ENCODE peak calls at places on chromosomes 11 and 22, in ten cellular contexts. One of them, this sample, is unnamed.

GRCh38 chr11:83303358-83303757 is 17.2 kb upstream of the CCDC90B start:
- DNase-seq in ovary: no peak
- DNase-seq in kidney: no peak
- DNase-seq in lower leg skin: no peak
- DNase-seq in HCT116: no peak
- DNase-seq in fibroblast of the aortic adventitia: no peak
- DNase-seq in DND-41: no peak
- DNase-seq in IMR-90: no peak
- DNase-seq in ascending aorta: no peak
- DNase-seq in Peyer's patch: no peak
- DNase-seq in this sample: no peak

GRCh38 chr11:128630367-128631230 is 43.2 kb upstream of the ETS1 start:
- DNase-seq in ovary: peak; percentile 94
- DNase-seq in kidney: peak; percentile 94
- DNase-seq in lower leg skin: peak; percentile 80
- DNase-seq in HCT116: peak; percentile 56
- DNase-seq in fibroblast of the aortic adventitia: peak; percentile 91
- DNase-seq in DND-41: peak; percentile 87
- DNase-seq in IMR-90: peak; percentile 86
- DNase-seq in ascending aorta: peak; percentile 92
- DNase-seq in Peyer's patch: peak; percentile 96
- DNase-seq in this sample: peak; percentile 89

GRCh38 chr11:68012843-68013610 is 2.9 kb downstream of the ALDH3B1 start:
- DNase-seq in ovary: no peak
- DNase-seq in kidney: peak; percentile 89
- DNase-seq in lower leg skin: no peak
- DNase-seq in HCT116: peak; percentile 80
- DNase-seq in fibroblast of the aortic adventitia: peak; percentile 92
- DNase-seq in DND-41: no peak
- DNase-seq in IMR-90: peak; percentile 95
- DNase-seq in ascending aorta: no peak
- DNase-seq in Peyer's patch: no peak
- DNase-seq in this sample: no peak

GRCh38 chr22:33126881-33127280 is 68.7 kb upstream of the SYN3 start:
- DNase-seq in ovary: no peak
- DNase-seq in kidney: no peak
- DNase-seq in lower leg skin: no peak
- DNase-seq in HCT116: no peak
- DNase-seq in fibroblast of the aortic adventitia: no peak
- DNase-seq in DND-41: no peak
- DNase-seq in IMR-90: no peak
- DNase-seq in ascending aorta: no peak
- DNase-seq in Peyer's patch: no peak
- DNase-seq in this sample: no peak

GRCh38 chr11:123822022-123822421 is 15.9 kb upstream of the OR6M1 start:
- DNase-seq in ovary: no peak
- DNase-seq in kidney: no peak
- DNase-seq in lower leg skin: no peak
- DNase-seq in HCT116: no peak
- DNase-seq in fibroblast of the aortic adventitia: no peak
- DNase-seq in DND-41: peak; percentile 58
- DNase-seq in IMR-90: no peak
- DNase-seq in ascending aorta: no peak
- DNase-seq in Peyer's patch: no peak
- DNase-seq in this sample: no peak

GRCh38 chr11:125263268-125263790 is 98.8 kb downstream of the PKNOX2 start:
- DNase-seq in ovary: peak; percentile 94
- DNase-seq in kidney: peak; percentile 95
- DNase-seq in lower leg skin: peak; percentile 24
- DNase-seq in HCT116: no peak
- DNase-seq in fibroblast of the aortic adventitia: peak; percentile 99
- DNase-seq in DND-41: no peak
- DNase-seq in IMR-90: peak; percentile 100
- DNase-seq in ascending aorta: peak; percentile 75
- DNase-seq in Peyer's patch: peak; percentile 68
- DNase-seq in this sample: peak; percentile 82

GRCh38 chr11:23212829-23213228 is 352.6 kb upstream of the CCDC179 start:
- DNase-seq in ovary: no peak
- DNase-seq in kidney: no peak
- DNase-seq in lower leg skin: no peak
- DNase-seq in HCT116: no peak
- DNase-seq in fibroblast of the aortic adventitia: no peak
- DNase-seq in DND-41: no peak
- DNase-seq in IMR-90: no peak
- DNase-seq in ascending aorta: no peak
- DNase-seq in Peyer's patch: no peak
- DNase-seq in this sample: no peak

GRCh38 chr11:22163394-22163797 is 29.5 kb upstream of the ANO5 start:
- DNase-seq in ovary: no peak
- DNase-seq in kidney: no peak
- DNase-seq in lower leg skin: peak; percentile 16
- DNase-seq in HCT116: no peak
- DNase-seq in fibroblast of the aortic adventitia: no peak
- DNase-seq in DND-41: no peak
- DNase-seq in IMR-90: no peak
- DNase-seq in ascending aorta: peak; percentile 59
- DNase-seq in Peyer's patch: no peak
- DNase-seq in this sample: no peak

GRCh38 chr11:113677648-113678047 is 28.5 kb downstream of the TMPRSS5 start:
- DNase-seq in ovary: no peak
- DNase-seq in kidney: no peak
- DNase-seq in lower leg skin: no peak
- DNase-seq in HCT116: no peak
- DNase-seq in fibroblast of the aortic adventitia: no peak
- DNase-seq in DND-41: no peak
- DNase-seq in IMR-90: no peak
- DNase-seq in ascending aorta: no peak
- DNase-seq in Peyer's patch: no peak
- DNase-seq in this sample: no peak

GRCh38 chr22:42926034-42926433 is 69.0 kb upstream of the ARFGAP3 start:
- DNase-seq in ovary: no peak
- DNase-seq in kidney: no peak
- DNase-seq in lower leg skin: no peak
- DNase-seq in HCT116: no peak
- DNase-seq in fibroblast of the aortic adventitia: peak; percentile 32
- DNase-seq in DND-41: no peak
- DNase-seq in IMR-90: no peak
- DNase-seq in ascending aorta: no peak
- DNase-seq in Peyer's patch: no peak
- DNase-seq in this sample: no peak

GRCh38 chr11:6557761-6558674 is 45.4 kb downstream of the RRP8 start:
- DNase-seq in ovary: no peak
- DNase-seq in kidney: no peak
- DNase-seq in lower leg skin: no peak
- DNase-seq in HCT116: no peak
- DNase-seq in fibroblast of the aortic adventitia: no peak
- DNase-seq in DND-41: no peak
- DNase-seq in IMR-90: no peak
- DNase-seq in ascending aorta: no peak
- DNase-seq in Peyer's patch: no peak
- DNase-seq in this sample: no peak

GRCh38 chr22:25021409-25021808 is 68.9 kb downstream of the KIAA1671 start:
- DNase-seq in ovary: no peak
- DNase-seq in kidney: no peak
- DNase-seq in lower leg skin: no peak
- DNase-seq in HCT116: no peak
- DNase-seq in fibroblast of the aortic adventitia: no peak
- DNase-seq in DND-41: no peak
- DNase-seq in IMR-90: no peak
- DNase-seq in ascending aorta: no peak
- DNase-seq in Peyer's patch: no peak
- DNase-seq in this sample: no peak

DNA sequence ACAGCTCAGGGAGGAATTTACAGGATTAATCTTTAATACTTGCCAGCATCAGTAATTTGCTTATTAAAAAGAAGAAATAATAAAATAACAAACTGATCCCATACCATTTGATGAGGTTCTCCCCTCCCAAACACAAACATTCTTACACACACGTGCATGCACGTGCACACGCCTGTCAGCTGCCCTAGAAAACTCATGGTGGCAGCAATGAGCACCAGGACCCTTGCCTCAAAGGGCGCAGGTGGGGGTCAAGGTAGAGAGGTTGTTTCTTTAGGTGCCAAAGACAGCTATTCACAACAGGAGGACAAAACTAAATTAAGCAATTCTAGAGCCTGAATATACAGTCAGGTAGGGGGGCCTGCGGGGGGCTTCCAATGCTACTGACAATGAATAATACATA is 219.3 kb downstream of the BUD13 start:
- DNase-seq in ovary: no peak
- DNase-seq in kidney: no peak
- DNase-seq in lower leg skin: no peak
- DNase-seq in HCT116: no peak
- DNase-seq in fibroblast of the aortic adventitia: no peak
- DNase-seq in DND-41: no peak
- DNase-seq in IMR-90: no peak
- DNase-seq in ascending aorta: no peak
- DNase-seq in Peyer's patch: no peak
- DNase-seq in this sample: no peak
- TF ChIP-seq CTCF in ovary: no peak
- TF ChIP-seq CTCF in kidney: no peak
- TF ChIP-seq CTCF in lower leg skin: no peak
- TF ChIP-seq CTCF in HCT116: no peak
- TF ChIP-seq CTCF in fibroblast of the aortic adventitia: no peak
- TF ChIP-seq CTCF in DND-41: peak; percentile 18
- TF ChIP-seq CTCF in IMR-90: no peak
- TF ChIP-seq CTCF in ascending aorta: no peak
- TF ChIP-seq CTCF in Peyer's patch: no peak
- TF ChIP-seq CTCF in this sample: peak; percentile 11

DNA sequence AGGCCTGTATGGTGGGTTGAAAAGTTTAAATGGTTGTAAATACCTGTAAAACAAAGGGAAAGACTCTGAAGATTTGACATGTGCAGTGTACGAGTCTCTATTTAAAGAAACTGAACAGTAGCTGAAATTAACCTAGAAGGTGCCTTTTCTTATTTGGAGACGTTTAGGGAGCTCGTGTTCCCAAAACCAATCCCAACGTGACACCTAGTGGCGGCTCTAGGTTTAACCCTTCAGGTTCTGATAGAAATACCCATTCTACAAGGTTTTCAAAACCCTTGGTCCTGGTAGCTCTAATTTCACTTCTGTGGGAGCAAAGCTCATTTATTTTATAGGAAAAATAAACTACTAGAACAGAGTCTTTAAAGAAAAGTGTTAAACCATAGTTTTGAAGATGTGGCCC is 258.3 kb downstream of the LRRC4C start:
- DNase-seq in ovary: no peak
- DNase-seq in kidney: no peak
- DNase-seq in lower leg skin: no peak
- DNase-seq in HCT116: no peak
- DNase-seq in fibroblast of the aortic adventitia: no peak
- DNase-seq in DND-41: peak; percentile 29
- DNase-seq in IMR-90: peak; percentile 0
- DNase-seq in ascending aorta: no peak
- DNase-seq in Peyer's patch: no peak
- DNase-seq in this sample: peak; percentile 67
- TF ChIP-seq CTCF in ovary: no peak
- TF ChIP-seq CTCF in kidney: peak; percentile 18
- TF ChIP-seq CTCF in lower leg skin: no peak
- TF ChIP-seq CTCF in HCT116: no peak
- TF ChIP-seq CTCF in fibroblast of the aortic adventitia: no peak
- TF ChIP-seq CTCF in DND-41: peak; percentile 62
- TF ChIP-seq CTCF in IMR-90: peak; percentile 39
- TF ChIP-seq CTCF in ascending aorta: no peak
- TF ChIP-seq CTCF in Peyer's patch: no peak
- TF ChIP-seq CTCF in this sample: peak; percentile 75

GRCh38 chr11:120182790-120183491 is 27.9 kb upstream of the OAF start:
- DNase-seq in ovary: peak; percentile 46
- DNase-seq in kidney: peak; percentile 48
- DNase-seq in lower leg skin: peak; percentile 18
- DNase-seq in HCT116: no peak
- DNase-seq in fibroblast of the aortic adventitia: peak; percentile 53
- DNase-seq in DND-41: no peak
- DNase-seq in IMR-90: no peak
- DNase-seq in ascending aorta: peak; percentile 62
- DNase-seq in Peyer's patch: peak; percentile 86
- DNase-seq in this sample: peak; percentile 50
- TF ChIP-seq CTCF in ovary: no peak
- TF ChIP-seq CTCF in kidney: peak; percentile 44
- TF ChIP-seq CTCF in lower leg skin: no peak
- TF ChIP-seq CTCF in HCT116: peak; percentile 40
- TF ChIP-seq CTCF in fibroblast of the aortic adventitia: peak; percentile 47
- TF ChIP-seq CTCF in DND-41: peak; percentile 50
- TF ChIP-seq CTCF in IMR-90: peak; percentile 19
- TF ChIP-seq CTCF in ascending aorta: peak; percentile 14
- TF ChIP-seq CTCF in Peyer's patch: peak; percentile 62
- TF ChIP-seq CTCF in this sample: peak; percentile 44

DNA sequence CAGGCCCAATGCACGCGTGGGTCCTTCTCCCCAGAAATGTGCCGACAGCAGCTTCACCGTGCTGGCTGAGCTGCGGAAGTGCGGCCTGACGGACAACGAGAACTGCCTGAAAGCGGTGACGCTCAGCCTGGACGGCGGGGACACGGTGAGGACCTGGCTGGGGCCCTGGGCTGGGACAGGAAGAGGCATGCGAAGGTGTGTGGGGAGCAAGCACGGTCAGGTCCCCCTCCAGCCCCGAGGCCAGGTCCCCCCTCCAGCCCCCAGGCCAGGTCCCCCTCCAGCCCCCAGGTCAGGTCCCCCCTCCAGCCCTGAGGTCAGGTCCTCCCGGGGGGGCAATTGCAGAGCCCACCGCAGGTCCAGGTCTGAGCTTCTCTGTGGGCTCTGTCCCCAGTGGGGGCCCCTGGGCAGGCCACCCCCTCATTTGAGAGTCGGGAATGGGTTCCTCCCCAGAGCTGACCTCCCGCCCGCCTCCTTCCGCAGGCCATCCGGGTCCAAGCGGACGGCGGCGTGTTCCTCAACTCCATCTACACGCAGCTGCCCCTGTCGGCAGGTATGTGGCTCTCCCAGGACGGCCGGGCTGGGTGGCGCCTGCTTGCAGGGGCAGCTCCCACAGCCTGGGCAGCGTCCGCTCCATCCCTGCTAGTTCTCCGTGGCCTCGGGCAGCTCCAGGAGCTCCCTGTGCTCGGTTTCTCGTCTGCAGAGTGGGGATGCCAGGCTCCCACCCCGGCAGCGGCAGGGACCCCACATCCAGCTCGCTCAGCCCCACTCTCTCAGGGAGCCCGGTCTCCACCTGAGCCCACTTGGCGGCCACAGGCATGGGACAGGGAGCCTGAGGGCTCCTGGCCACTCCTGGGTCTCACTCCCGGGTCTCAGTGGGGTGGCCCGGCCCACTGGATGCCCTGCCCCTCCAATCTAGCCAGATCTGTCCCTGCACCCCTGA is 7.9 kb downstream of the MUC5B start:
- DNase-seq in ovary: peak; percentile 13
- DNase-seq in kidney: peak; percentile 71
- DNase-seq in lower leg skin: no peak
- DNase-seq in HCT116: no peak
- DNase-seq in fibroblast of the aortic adventitia: no peak
- DNase-seq in DND-41: no peak
- DNase-seq in IMR-90: no peak
- DNase-seq in ascending aorta: no peak
- DNase-seq in Peyer's patch: no peak
- DNase-seq in this sample: peak; percentile 6
- TF ChIP-seq CTCF in ovary: no peak
- TF ChIP-seq CTCF in kidney: no peak
- TF ChIP-seq CTCF in lower leg skin: no peak
- TF ChIP-seq CTCF in HCT116: no peak
- TF ChIP-seq CTCF in fibroblast of the aortic adventitia: no peak
- TF ChIP-seq CTCF in DND-41: no peak
- TF ChIP-seq CTCF in IMR-90: no peak
- TF ChIP-seq CTCF in ascending aorta: no peak
- TF ChIP-seq CTCF in Peyer's patch: no peak
- TF ChIP-seq CTCF in this sample: no peak